ENCODE peak calls at places on chromosomes 16 and 17, in five cellular contexts. One of them, this sample, is unnamed.

GRCh38 chr16:82585675-82586074 is 41.1 kb upstream of the CDH13 start:
- DNase-seq in astrocyte of the spinal cord: peak
- DNase-seq in upper lobe of left lung: no peak
- DNase-seq in transverse colon: no peak
- DNase-seq in A549: no peak
- DNase-seq in this sample: no peak

GRCh38 chr16:13803974-13804373 is 116.0 kb upstream of the ERCC4 start:
- DNase-seq in astrocyte of the spinal cord: no peak
- DNase-seq in upper lobe of left lung: no peak
- DNase-seq in transverse colon: no peak
- DNase-seq in A549: no peak
- DNase-seq in this sample: no peak

GRCh38 chr17:11719852-11720251 is 121.6 kb downstream of the DNAH9 start:
- DNase-seq in astrocyte of the spinal cord: no peak
- DNase-seq in upper lobe of left lung: no peak
- DNase-seq in transverse colon: no peak
- DNase-seq in A549: no peak
- DNase-seq in this sample: no peak

GRCh38 chr17:58082870-58083490 is at the start of gene DYNLL2:
- DNase-seq in astrocyte of the spinal cord: peak
- DNase-seq in upper lobe of left lung: peak
- DNase-seq in transverse colon: peak
- DNase-seq in A549: peak
- DNase-seq in this sample: peak

GRCh38 chr16:56189990-56190902 is 1.0 kb upstream of the GNAO1 start:
- DNase-seq in astrocyte of the spinal cord: peak
- DNase-seq in upper lobe of left lung: no peak
- DNase-seq in transverse colon: no peak
- DNase-seq in A549: no peak
- DNase-seq in this sample: no peak

GRCh38 chr16:12620150-12620549 is 183.5 kb downstream of the CPPED1 start:
- DNase-seq in astrocyte of the spinal cord: no peak
- DNase-seq in upper lobe of left lung: no peak
- DNase-seq in transverse colon: no peak
- DNase-seq in A549: no peak
- DNase-seq in this sample: no peak

GRCh38 chr16:90046122-90046970 is 27.1 kb upstream of the DBNDD1 start:
- DNase-seq in astrocyte of the spinal cord: no peak
- DNase-seq in upper lobe of left lung: no peak
- DNase-seq in transverse colon: no peak
- DNase-seq in A549: no peak
- DNase-seq in this sample: no peak

GRCh38 chr17:58902312-58902711 is 146.7 kb downstream of the PPM1E start:
- DNase-seq in astrocyte of the spinal cord: no peak
- DNase-seq in upper lobe of left lung: no peak
- DNase-seq in transverse colon: no peak
- DNase-seq in A549: no peak
- DNase-seq in this sample: no peak

GRCh38 chr16:58713742-58714141 is 20.4 kb downstream of the GOT2 start:
- DNase-seq in astrocyte of the spinal cord: no peak
- DNase-seq in upper lobe of left lung: no peak
- DNase-seq in transverse colon: no peak
- DNase-seq in A549: no peak
- DNase-seq in this sample: no peak

GRCh38 chr16:8962393-8963009 is 1.2 kb downstream of the USP7 start:
- DNase-seq in astrocyte of the spinal cord: no peak
- DNase-seq in upper lobe of left lung: peak
- DNase-seq in transverse colon: peak
- DNase-seq in A549: no peak
- DNase-seq in this sample: peak

GRCh38 chr16:7745321-7745720 is 412.7 kb downstream of the RBFOX1 start:
- DNase-seq in astrocyte of the spinal cord: no peak
- DNase-seq in upper lobe of left lung: no peak
- DNase-seq in transverse colon: no peak
- DNase-seq in A549: no peak
- DNase-seq in this sample: no peak

GRCh38 chr16:10937068-10937859 is 5.0 kb downstream of the DEXI start:
- DNase-seq in astrocyte of the spinal cord: no peak
- DNase-seq in upper lobe of left lung: peak
- DNase-seq in transverse colon: no peak
- DNase-seq in A549: no peak
- DNase-seq in this sample: no peak

GRCh38 chr17:80931421-80932265 is 60.0 kb upstream of the CHMP6 start:
- DNase-seq in astrocyte of the spinal cord: peak
- DNase-seq in upper lobe of left lung: no peak
- DNase-seq in transverse colon: no peak
- DNase-seq in A549: no peak
- DNase-seq in this sample: no peak

GRCh38 chr17:39744836-39745215 is 7.1 kb downstream of the GRB7 start:
- DNase-seq in astrocyte of the spinal cord: no peak
- DNase-seq in upper lobe of left lung: no peak
- DNase-seq in transverse colon: no peak
- DNase-seq in A549: no peak
- DNase-seq in this sample: no peak

GRCh38 chr17:57636985-57637667 is 108.0 kb downstream of the CCDC182 start:
- DNase-seq in astrocyte of the spinal cord: peak
- DNase-seq in upper lobe of left lung: no peak
- DNase-seq in transverse colon: peak
- DNase-seq in A549: no peak
- DNase-seq in this sample: no peak

GRCh38 chr17:57584050-57584551 is 161.0 kb downstream of the CCDC182 start:
- DNase-seq in astrocyte of the spinal cord: no peak
- DNase-seq in upper lobe of left lung: no peak
- DNase-seq in transverse colon: no peak
- DNase-seq in A549: no peak
- DNase-seq in this sample: no peak

GRCh38 chr17:73657473-73658116 is 13.3 kb upstream of the SDK2 start:
- DNase-seq in astrocyte of the spinal cord: no peak
- DNase-seq in upper lobe of left lung: peak
- DNase-seq in transverse colon: peak
- DNase-seq in A549: peak
- DNase-seq in this sample: no peak

GRCh38 chr17:35801583-35802224 is 6.3 kb upstream of the MMP28 start:
- DNase-seq in astrocyte of the spinal cord: peak
- DNase-seq in upper lobe of left lung: peak
- DNase-seq in transverse colon: peak
- DNase-seq in A549: no peak
- DNase-seq in this sample: peak

GRCh38 chr16:20918486-20919239 is 18.1 kb downstream of the LYRM1 start:
- DNase-seq in astrocyte of the spinal cord: peak
- DNase-seq in upper lobe of left lung: peak
- DNase-seq in transverse colon: no peak
- DNase-seq in A549: no peak
- DNase-seq in this sample: no peak

GRCh38 chr17:67995568-67996191 is 589 bp downstream of the C17orf58 start:
- DNase-seq in astrocyte of the spinal cord: no peak
- DNase-seq in upper lobe of left lung: peak
- DNase-seq in transverse colon: peak
- DNase-seq in A549: peak
- DNase-seq in this sample: peak
- TF ChIP-seq CTCF in astrocyte of the spinal cord: no peak
- TF ChIP-seq CTCF in upper lobe of left lung: no peak
- TF ChIP-seq CTCF in transverse colon: no peak
- TF ChIP-seq CTCF in A549: no peak
- TF ChIP-seq CTCF in this sample: no peak

GRCh38 chr17:30819941-30820705 is 4.4 kb downstream of the CRLF3 start:
- DNase-seq in astrocyte of the spinal cord: no peak
- DNase-seq in upper lobe of left lung: no peak
- DNase-seq in transverse colon: no peak
- DNase-seq in A549: no peak
- DNase-seq in this sample: no peak

GRCh38 chr17:30812218-30813177 is 12.0 kb downstream of the CRLF3 start:
- DNase-seq in astrocyte of the spinal cord: peak
- DNase-seq in upper lobe of left lung: no peak
- DNase-seq in transverse colon: no peak
- DNase-seq in A549: no peak
- DNase-seq in this sample: no peak

GRCh38 chr17:30821751-30822723 is 2.5 kb downstream of the CRLF3 start:
- DNase-seq in astrocyte of the spinal cord: no peak
- DNase-seq in upper lobe of left lung: no peak
- DNase-seq in transverse colon: no peak
- DNase-seq in A549: no peak
- DNase-seq in this sample: no peak

DNA sequence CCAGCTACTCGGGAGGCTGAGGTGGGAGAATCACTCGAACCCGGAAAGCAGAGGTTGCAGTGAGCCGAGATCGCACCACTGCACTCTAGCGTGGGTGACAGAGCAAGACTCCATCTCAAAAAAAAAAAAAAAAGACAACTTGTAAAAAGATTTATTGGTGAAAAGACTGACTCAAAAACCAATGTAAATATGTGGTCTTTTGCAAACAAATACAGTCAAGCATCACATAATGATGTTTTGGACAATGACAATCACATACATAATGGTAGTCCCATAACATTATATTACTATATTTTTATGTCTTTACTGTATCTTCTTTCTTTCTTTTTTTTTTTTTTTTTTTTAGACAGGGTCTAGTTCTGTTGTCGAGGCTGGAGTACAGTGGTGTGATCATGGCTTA is 8.3 kb downstream of the CRLF3 start:
- DNase-seq in astrocyte of the spinal cord: no peak
- DNase-seq in upper lobe of left lung: no peak
- DNase-seq in transverse colon: no peak
- DNase-seq in A549: no peak
- DNase-seq in this sample: no peak
- TF ChIP-seq CTCF in astrocyte of the spinal cord: no peak
- TF ChIP-seq CTCF in upper lobe of left lung: no peak
- TF ChIP-seq CTCF in transverse colon: no peak
- TF ChIP-seq CTCF in A549: no peak
- TF ChIP-seq CTCF in this sample: no peak

DNA sequence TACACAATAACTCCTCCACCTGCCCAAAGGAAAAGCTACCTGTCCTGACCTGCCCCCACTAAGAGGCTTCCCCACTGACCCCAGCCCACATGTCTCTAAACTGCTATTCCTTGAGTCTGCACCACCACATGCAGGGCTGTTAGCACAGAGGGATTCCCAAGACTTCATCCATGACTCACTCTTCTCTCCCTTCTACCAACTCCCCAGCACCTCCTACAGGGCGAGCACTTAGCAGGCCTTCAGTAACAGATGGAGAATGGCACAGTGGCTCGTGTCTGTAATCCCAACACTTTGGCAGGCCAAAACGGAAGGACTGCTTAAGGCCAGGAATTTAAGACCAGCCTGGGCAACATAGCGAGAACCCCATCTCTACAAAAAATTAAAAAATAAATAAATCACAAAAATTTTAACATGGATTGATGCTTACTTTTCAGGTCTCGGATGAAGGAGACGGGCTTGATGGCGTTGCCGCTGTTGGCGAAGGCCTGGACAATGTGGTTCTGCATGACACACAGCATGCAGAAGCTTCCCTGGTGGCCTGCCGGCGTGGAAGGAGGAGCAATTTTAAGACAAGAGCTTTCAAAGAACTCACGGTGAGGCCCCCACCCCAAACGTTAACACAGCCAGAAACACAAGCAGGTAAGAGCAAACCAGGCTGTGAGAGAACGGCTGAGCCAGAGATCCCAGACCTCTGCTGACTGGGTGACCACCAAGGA is 12.0 kb downstream of the USP36 start:
- DNase-seq in astrocyte of the spinal cord: peak
- DNase-seq in upper lobe of left lung: no peak
- DNase-seq in transverse colon: no peak
- DNase-seq in A549: peak
- DNase-seq in this sample: no peak
- TF ChIP-seq CTCF in astrocyte of the spinal cord: peak
- TF ChIP-seq CTCF in upper lobe of left lung: no peak
- TF ChIP-seq CTCF in transverse colon: no peak
- TF ChIP-seq CTCF in A549: peak
- TF ChIP-seq CTCF in this sample: no peak

DNA sequence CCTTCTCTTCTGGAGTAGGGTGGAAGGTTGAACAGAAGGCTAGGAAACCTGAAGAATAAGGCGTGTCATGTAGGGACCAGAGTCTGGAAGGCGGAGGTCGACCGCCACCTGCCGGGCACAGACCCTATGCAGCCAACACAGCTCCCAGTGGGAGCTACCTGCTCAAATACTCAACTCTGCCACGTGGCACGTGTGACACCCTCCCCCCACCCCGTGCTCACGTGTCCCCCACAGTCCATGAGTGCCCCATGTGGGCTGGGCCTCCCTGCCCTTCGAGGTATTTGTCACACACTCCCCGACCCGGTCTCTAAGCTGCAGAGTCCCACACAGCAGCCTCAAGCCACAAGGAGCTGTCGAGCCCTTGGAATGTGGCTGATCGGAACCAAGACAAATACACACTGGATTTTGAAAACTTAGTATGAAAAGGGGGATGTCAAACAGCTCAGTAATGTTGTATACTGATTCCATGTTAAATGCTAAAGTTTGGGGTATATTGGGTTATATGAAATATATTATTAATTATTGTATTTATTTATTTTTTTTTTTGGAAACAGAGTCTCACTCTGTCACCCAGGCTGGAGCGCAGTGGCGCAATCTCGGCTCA is 11.7 kb downstream of the HID1 start:
- DNase-seq in astrocyte of the spinal cord: peak
- DNase-seq in upper lobe of left lung: peak
- DNase-seq in transverse colon: peak
- DNase-seq in A549: peak
- DNase-seq in this sample: peak
- TF ChIP-seq CTCF in astrocyte of the spinal cord: peak
- TF ChIP-seq CTCF in upper lobe of left lung: peak
- TF ChIP-seq CTCF in transverse colon: no peak
- TF ChIP-seq CTCF in A549: peak
- TF ChIP-seq CTCF in this sample: no peak

DNA sequence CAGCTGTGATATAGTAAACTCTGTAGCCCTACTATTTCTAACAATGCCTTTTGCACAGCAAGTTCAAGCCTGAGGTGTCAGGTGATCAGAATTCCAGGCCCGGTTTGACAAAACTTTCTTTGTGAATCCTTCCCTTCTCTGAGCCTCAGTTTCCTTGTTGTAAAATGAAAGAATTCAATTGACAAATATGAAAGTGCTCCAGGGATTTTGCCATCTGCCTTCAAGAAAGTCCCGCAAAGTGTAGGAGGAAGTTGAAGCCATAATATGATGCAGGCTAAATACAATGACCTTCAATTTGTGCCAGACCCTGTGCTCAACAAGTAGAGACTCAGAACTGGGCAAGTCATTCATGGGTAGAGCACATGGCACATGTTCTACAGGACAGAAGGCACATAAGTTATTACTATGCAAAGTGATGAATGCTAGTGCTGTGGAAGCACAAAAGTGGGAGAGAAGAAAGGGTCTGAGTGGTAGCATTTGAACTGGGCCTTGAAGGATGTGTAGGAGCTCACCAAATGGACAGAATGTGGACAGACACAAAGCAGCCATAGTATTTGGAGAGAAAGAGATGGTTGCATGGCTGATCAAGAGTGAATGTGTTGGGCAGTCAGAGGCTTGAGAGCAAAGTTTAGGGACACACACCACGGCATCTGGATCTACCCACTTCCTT is 2.3 kb upstream of the SCIMP start:
- DNase-seq in astrocyte of the spinal cord: no peak
- DNase-seq in upper lobe of left lung: no peak
- DNase-seq in transverse colon: no peak
- DNase-seq in A549: no peak
- DNase-seq in this sample: no peak
- TF ChIP-seq CTCF in astrocyte of the spinal cord: no peak
- TF ChIP-seq CTCF in upper lobe of left lung: no peak
- TF ChIP-seq CTCF in transverse colon: no peak
- TF ChIP-seq CTCF in A549: no peak
- TF ChIP-seq CTCF in this sample: no peak

This sample was measured in activated B cell treated with CpG ODN at 0.5 μM for 24 hours.